ENCODE peak calls at places on chromosomes 12 and 14, in ten cellular contexts. T is SK-N-SH; U is tibial artery; K is MG63; E is Panc1; R is T-helper 17 cell; X is PC-9; G is hepatocyte; V is lower lobe of right lung; B is CD4-positive, alpha-beta T cell. N is an unnamed sample. For H3K9me3, the result is how much of the 10 kb centered on the place peaks cover.

GRCh38 chr14:104690266-104690711 is 871 bp downstream of the INF2 start:
- DNase-seq in T (no peak), U (no peak), K (peak), E (no peak), R (no peak), X (peak), G (no peak), V (no peak), B (no peak), N (no peak)

GRCh38 chr12:70885952-70886351 is 34.6 kb downstream of the PTPRR start:
- DNase-seq in T (no peak), U (no peak), K (no peak), E (no peak), R (no peak), X (no peak), G (peak), V (no peak), B (no peak), N (no peak)

GRCh38 chr14:56417173-56417572 is 162.4 kb upstream of the TMEM260 start:
- DNase-seq in T (no peak), U (no peak), K (no peak), E (no peak), R (no peak), X (no peak), G (no peak), V (no peak), B (no peak), N (no peak)

GRCh38 chr12:123045678-123046077 is 65.2 kb downstream of the ARL6IP4 start:
- DNase-seq in T (no peak), U (no peak), K (no peak), E (no peak), R (no peak), X (no peak), G (no peak), V (no peak), B (no peak), N (no peak)

GRCh38 chr12:132172619-132173018 is 28.4 kb downstream of the NOC4L start:
- DNase-seq in T (no peak), U (no peak), K (no peak), E (no peak), R (peak), X (no peak), G (no peak), V (no peak), B (no peak), N (peak)

GRCh38 chr12:57863676-57864075 is 17.1 kb upstream of the CTDSP2 start:
- DNase-seq in T (no peak), U (no peak), K (no peak), E (no peak), R (no peak), X (no peak), G (no peak), V (no peak), B (no peak), N (no peak)

GRCh38 chr12:47207005-47207717 is 127.4 kb upstream of the AMIGO2 start:
- DNase-seq in T (no peak), U (no peak), K (no peak), E (no peak), R (no peak), X (no peak), G (no peak), V (peak), B (peak), N (peak)

GRCh38 chr12:47686645-47687240 is 19.1 kb downstream of the RPAP3 start:
- DNase-seq in T (peak), U (no peak), K (peak), E (no peak), R (no peak), X (no peak), G (peak), V (no peak), B (no peak), N (no peak)

GRCh38 chr14:75399819-75400678 is 27.8 kb upstream of the JDP2 start:
- DNase-seq in T (peak), U (peak), K (peak), E (no peak), R (no peak), X (peak), G (peak), V (peak), B (no peak), N (peak)

GRCh38 chr14:74988131-74988530 is 14.6 kb upstream of the EIF2B2 start:
- DNase-seq in T (no peak), U (no peak), K (no peak), E (no peak), R (no peak), X (peak), G (no peak), V (no peak), B (no peak), N (no peak)

GRCh38 chr14:87805315-87805723 is 187.7 kb downstream of the GALC start:
- DNase-seq in T (peak), U (no peak), K (peak), E (peak), R (peak), X (peak), G (peak), V (no peak), B (peak), N (no peak)

GRCh38 chr12:29611906-29612305 is 114.4 kb upstream of the OVCH1 start:
- DNase-seq in T (no peak), U (no peak), K (peak), E (no peak), R (no peak), X (no peak), G (no peak), V (no peak), B (no peak), N (no peak)

GRCh38 chr12:107042801-107043200 is 50.5 kb downstream of the CRY1 start:
- DNase-seq in T (no peak), U (no peak), K (no peak), E (no peak), R (no peak), X (no peak), G (peak), V (no peak), B (no peak), N (no peak)

GRCh38 chr12:48000878-48001321 is 3.4 kb downstream of the COL2A1 start:
- DNase-seq in T (peak), U (peak), K (peak), E (no peak), R (no peak), X (peak), G (peak), V (no peak), B (no peak), N (no peak)

GRCh38 chr14:97380539-97380941 is 583.4 kb downstream of the VRK1 start:
- DNase-seq in T (no peak), U (no peak), K (no peak), E (no peak), R (no peak), X (no peak), G (peak), V (no peak), B (peak), N (no peak)

GRCh38 chr14:70143306-70143705 is 45.4 kb downstream of the SLC8A3 start:
- DNase-seq in T (no peak), U (no peak), K (no peak), E (no peak), R (no peak), X (no peak), G (no peak), V (no peak), B (no peak), N (no peak)

GRCh38 chr14:76546426-76547221 is 170.7 kb downstream of the ESRRB start:
- DNase-seq in T (peak), U (no peak), K (no peak), E (peak), R (no peak), X (peak), G (peak), V (no peak), B (no peak), N (no peak)

GRCh38 chr14:27528328-27528727 is 930.5 kb upstream of the NOVA1 start:
- DNase-seq in T (peak), U (no peak), K (no peak), E (peak), R (no peak), X (no peak), G (peak), V (no peak), B (no peak), N (no peak)

GRCh38 chr12:132068250-132068649 is 75.9 kb downstream of the DDX51 start:
- DNase-seq in T (no peak), U (no peak), K (no peak), E (no peak), R (no peak), X (no peak), G (no peak), V (no peak), B (no peak), N (no peak)

GRCh38 chr12:76881152-76881551 is 2.3 kb upstream of the CSRP2 start:
- DNase-seq in T (no peak), U (no peak), K (no peak), E (no peak), R (no peak), X (no peak), G (no peak), V (no peak), B (no peak), N (no peak)
- H3K9me3 ChIP-seq in T (under half), U (under half), K (under half), E (under half), R (under half), X (under half), G (under half), V (under half), B (under half), N (under half)

DNA sequence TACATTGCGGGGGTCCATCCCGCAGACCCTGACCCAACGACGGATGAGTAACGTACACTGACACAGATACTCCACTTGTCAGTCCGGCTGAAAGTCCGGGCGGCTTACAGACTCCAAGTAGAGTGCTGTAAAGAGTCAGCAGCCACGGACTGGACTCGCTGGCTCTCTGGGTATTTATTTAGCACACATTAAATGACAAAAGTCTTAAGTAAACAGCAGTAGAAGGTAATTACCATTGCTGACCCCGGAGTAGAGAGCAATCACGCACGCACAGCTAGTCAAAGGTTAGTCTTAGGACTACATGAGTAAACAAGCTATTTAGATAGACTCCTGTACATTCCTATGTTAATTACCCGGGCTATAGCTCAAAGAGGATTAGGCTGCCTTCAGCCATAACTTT is 780.9 kb downstream of the RPS29 start:
- DNase-seq in T (no peak), U (no peak), K (no peak), E (no peak), R (no peak), X (no peak), G (peak), V (peak), B (no peak), N (no peak)
- H3K9me3 ChIP-seq in T (under half), U (under half), K (under half), E (under half), R (under half), X (under half), G (under half), V (under half), B (under half), N (under half)

DNA sequence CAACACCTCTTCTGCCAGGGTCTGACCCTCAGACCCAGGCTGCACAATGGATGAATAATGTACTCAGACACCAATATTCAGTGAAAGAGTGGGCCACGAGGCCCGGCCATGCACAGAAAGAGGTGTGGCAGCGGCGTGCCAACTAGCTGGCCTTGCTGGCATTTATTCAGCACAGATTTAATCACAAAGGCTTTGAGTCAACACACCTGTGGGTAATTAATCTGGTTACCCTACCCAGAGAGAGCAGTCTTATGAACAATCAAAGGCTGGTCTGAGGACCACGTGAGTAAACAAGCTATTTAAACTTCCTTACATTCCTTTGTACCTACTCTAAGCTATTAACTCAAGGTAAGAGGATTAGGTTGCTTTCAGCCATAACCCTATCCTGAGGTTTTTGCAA is 324.8 kb downstream of the C12orf50 start:
- DNase-seq in T (no peak), U (no peak), K (no peak), E (no peak), R (no peak), X (peak), G (no peak), V (no peak), B (no peak), N (peak)
- H3K9me3 ChIP-seq in T (under half), U (under half), K (under half), E (under half), R (under half), X (under half), G (under half), V (under half), B (under half), N (under half)

DNA sequence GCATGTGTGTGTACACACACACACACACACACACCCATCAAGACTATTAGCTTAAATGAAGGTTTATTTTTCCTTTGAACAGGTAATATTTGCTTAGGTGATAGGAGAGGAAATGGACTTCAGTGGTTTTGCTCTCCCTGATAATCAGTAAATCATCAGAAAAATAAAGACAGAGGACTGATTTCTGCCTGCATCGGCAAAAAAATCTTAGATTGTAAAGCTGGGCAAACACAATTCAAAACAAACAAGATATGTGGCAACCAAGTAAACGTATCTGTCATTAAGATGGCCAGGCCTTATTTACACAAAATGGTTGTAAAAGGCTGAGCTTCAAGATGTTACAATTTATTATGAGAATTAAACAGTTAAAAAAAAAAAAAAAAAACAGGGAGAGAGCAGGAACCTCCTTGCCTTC is 31.3 kb downstream of the PRKD1 start:
- DNase-seq in T (no peak), U (no peak), K (no peak), E (no peak), R (no peak), X (no peak), G (peak), V (no peak), B (no peak), N (no peak)
- H3K9me3 ChIP-seq in T (under half), U (under half), K (under half), E (under half), R (under half), X (under half), G (under half), V (under half), B (under half), N (under half)

DNA sequence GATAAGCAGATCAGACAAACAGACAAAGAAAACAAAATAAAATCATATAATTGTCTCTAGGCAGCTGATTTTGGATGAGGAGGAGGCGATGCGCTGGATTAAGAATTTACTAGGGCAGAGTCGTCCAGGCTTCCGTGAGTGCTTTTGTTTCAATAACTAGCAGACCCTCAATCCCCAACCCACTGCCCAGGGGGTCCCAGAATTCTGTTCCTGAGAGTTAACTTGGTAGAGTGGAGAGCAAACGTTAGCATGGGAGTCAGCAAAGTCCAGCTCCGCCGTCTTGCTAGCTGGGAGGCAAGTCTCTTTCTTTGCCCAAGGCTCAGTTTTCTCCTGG is 95.5 kb upstream of the TBX5 start:
- DNase-seq in T (no peak), U (no peak), K (no peak), E (no peak), R (no peak), X (no peak), G (no peak), V (no peak), B (no peak), N (no peak)
- H3K9me3 ChIP-seq in T (under half), U (under half), K (under half), E (under half), R (under half), X (under half), G (under half), V (under half), B (under half), N (under half)

DNA sequence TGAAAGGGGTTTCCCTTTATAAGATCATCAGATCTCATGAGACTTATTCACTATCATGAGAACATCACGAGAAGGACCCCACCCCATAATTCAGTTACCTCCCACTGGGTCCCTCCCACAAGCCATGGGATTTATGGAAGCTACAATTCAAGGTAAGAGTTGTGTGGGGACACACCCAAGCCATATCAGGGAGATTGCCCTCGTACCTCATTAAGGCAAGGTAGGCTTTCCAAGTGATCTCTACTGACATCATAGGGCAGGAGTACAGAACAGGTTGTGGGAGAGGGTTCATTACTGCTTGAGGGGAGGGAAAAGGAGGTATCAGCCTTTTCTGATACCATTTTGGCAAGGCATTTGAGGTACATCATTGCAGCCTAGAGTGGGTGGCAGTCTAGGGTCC is 524.6 kb downstream of the PRKD1 start:
- DNase-seq in T (no peak), U (no peak), K (no peak), E (no peak), R (no peak), X (no peak), G (no peak), V (no peak), B (no peak), N (no peak)
- H3K9me3 ChIP-seq in T (under half), U (under half), K (under half), E (under half), R (under half), X (under half), G (under half), V (under half), B (under half), N (under half)

GRCh38 chr12:133201888-133202287 is 20.6 kb downstream of the ZNF268 start:
- DNase-seq in T (no peak), U (no peak), K (no peak), E (no peak), R (no peak), X (no peak), G (no peak), V (no peak), B (no peak), N (no peak)

GRCh38 chr12:133203344-133204263 is 22.3 kb downstream of the ZNF268 start:
- DNase-seq in T (no peak), U (no peak), K (no peak), E (no peak), R (no peak), X (no peak), G (no peak), V (no peak), B (no peak), N (no peak)

GRCh38 chr12:133204264-133204603 is 22.9 kb downstream of the ZNF268 start:
- DNase-seq in T (no peak), U (no peak), K (no peak), E (no peak), R (no peak), X (no peak), G (no peak), V (no peak), B (no peak), N (no peak)

GRCh38 chr12:133206390-133206789 is 25.1 kb downstream of the ZNF268 start:
- DNase-seq in T (no peak), U (no peak), K (no peak), E (no peak), R (no peak), X (no peak), G (no peak), V (no peak), B (no peak), N (no peak)

DNA sequence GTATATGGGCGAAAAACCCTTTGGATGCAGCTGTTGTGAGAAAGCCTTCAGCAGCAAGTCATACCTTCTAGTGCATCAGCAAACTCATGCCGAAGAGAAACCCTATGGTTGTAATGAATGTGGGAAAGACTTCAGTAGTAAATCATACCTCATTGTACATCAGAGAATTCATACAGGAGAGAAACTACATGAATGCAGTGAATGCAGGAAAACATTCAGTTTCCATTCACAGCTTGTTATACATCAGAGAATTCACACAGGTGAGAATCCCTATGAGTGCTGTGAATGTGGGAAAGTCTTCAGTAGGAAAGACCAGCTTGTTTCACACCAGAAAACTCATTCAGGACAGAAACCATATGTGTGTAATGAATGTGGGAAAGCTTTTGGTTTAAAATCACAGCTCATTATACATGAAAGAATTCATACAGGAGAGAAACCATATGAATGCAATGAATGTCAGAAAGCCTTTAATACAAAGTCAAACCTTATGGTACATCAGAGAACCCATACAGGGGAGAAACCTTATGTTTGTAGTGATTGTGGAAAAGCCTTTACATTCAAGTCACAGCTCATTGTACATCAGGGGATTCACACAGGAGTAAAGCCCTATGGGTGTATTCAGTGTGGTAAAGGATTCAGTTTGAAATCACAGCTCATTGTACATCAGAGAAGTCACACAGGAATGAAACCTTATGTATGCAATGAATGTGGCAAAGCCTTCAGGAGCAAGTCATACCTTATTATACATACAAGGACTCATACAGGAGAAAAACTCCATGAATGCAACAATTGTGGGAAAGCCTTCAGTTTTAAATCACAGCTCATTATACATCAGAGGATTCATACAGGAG is 21.4 kb downstream of the ZNF268 start:
- DNase-seq in T (no peak), U (no peak), K (no peak), E (no peak), R (no peak), X (no peak), G (no peak), V (no peak), B (no peak), N (no peak)
- H3K9me3 ChIP-seq in T (half or more), U (under half), K (half or more), E (half or more), R (half or more), X (half or more), G (half or more), V (half or more), B (half or more), N (half or more)

GRCh38 chr14:20195911-20196310 is 5.2 kb downstream of the OR11G2 start:
- DNase-seq in T (no peak), U (no peak), K (no peak), E (no peak), R (no peak), X (no peak), G (no peak), V (no peak), B (no peak), N (no peak)

GRCh38 chr14:20190596-20190995 is at the start of gene OR11G2:
- DNase-seq in T (no peak), U (no peak), K (no peak), E (no peak), R (no peak), X (no peak), G (no peak), V (no peak), B (no peak), N (no peak)

GRCh38 chr14:20194101-20194500 is 3.4 kb downstream of the OR11G2 start:
- DNase-seq in T (no peak), U (no peak), K (no peak), E (no peak), R (no peak), X (no peak), G (no peak), V (no peak), B (no peak), N (no peak)

DNA sequence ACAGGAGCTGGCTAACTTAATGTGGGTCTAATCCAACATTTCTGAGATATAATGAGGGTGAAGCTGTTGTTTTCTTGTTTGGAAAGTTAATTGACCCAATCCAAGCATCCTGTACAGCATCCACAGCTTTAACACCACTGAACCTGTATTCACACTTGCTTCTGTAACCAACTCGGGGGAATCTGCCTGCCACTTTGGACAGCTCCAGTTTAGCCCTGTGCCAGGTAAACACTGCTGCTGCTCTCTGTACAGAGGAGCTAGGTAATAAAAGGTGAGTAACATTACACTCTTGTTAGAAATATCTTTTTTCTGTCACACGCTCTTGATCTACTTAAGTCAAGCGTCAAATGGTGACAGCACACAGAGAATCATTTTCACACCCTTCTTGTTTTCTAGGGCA is 700 bp downstream of the OR11G2 start:
- DNase-seq in T (no peak), U (no peak), K (no peak), E (no peak), R (no peak), X (no peak), G (no peak), V (no peak), B (no peak), N (no peak)
- H3K9me3 ChIP-seq in T (under half), U (under half), K (under half), E (under half), R (under half), X (under half), G (under half), V (under half), B (under half), N (under half)